ENCODE peak calls at places on chromosomes 12 and 14, in ten cellular contexts. One of them, this sample, is unnamed.

GRCh38 chr14:76953196-76953945 is 75.1 kb downstream of the IRF2BPL start:
- DNase-seq in stimulated activated CD8-positive, alpha-beta memory T cell treated with anti-CD3 and anti-CD28 coated beads, Interleukin-7, amount 100 ng/mL, for 4 hours: peak; percentile 34
- DNase-seq in stimulated activated CD4-positive, alpha-beta T cell treated with anti-CD3 and anti-CD28 coated beads, Interleukin-12 subunit alpha, Interleukin-12 subunit beta, amount 100 ng/mL, for 4 hours: peak; percentile 32
- DNase-seq in globus pallidus: peak; percentile 47
- DNase-seq in dorsolateral prefrontal cortex: no peak
- DNase-seq in CD8-positive, alpha-beta memory T cell: peak; percentile 41
- DNase-seq in stomach: peak; percentile 83
- DNase-seq in effector memory CD8-positive, alpha-beta T cell: peak; percentile 33
- DNase-seq in GM13976: peak; percentile 69
- DNase-seq in HuH-7.5: peak; percentile 44
- DNase-seq in this sample: peak; percentile 75

GRCh38 chr12:75706786-75707605 is 195.6 kb upstream of the KRR1 start:
- DNase-seq in stimulated activated CD8-positive, alpha-beta memory T cell treated with anti-CD3 and anti-CD28 coated beads, Interleukin-7, amount 100 ng/mL, for 4 hours: no peak
- DNase-seq in stimulated activated CD4-positive, alpha-beta T cell treated with anti-CD3 and anti-CD28 coated beads, Interleukin-12 subunit alpha, Interleukin-12 subunit beta, amount 100 ng/mL, for 4 hours: no peak
- DNase-seq in globus pallidus: no peak
- DNase-seq in dorsolateral prefrontal cortex: no peak
- DNase-seq in CD8-positive, alpha-beta memory T cell: no peak
- DNase-seq in stomach: no peak
- DNase-seq in effector memory CD8-positive, alpha-beta T cell: no peak
- DNase-seq in GM13976: no peak
- DNase-seq in HuH-7.5: no peak
- DNase-seq in this sample: peak; percentile 18

GRCh38 chr14:66503532-66503931 is 4.4 kb upstream of the GPHN start:
- DNase-seq in stimulated activated CD8-positive, alpha-beta memory T cell treated with anti-CD3 and anti-CD28 coated beads, Interleukin-7, amount 100 ng/mL, for 4 hours: no peak
- DNase-seq in stimulated activated CD4-positive, alpha-beta T cell treated with anti-CD3 and anti-CD28 coated beads, Interleukin-12 subunit alpha, Interleukin-12 subunit beta, amount 100 ng/mL, for 4 hours: no peak
- DNase-seq in globus pallidus: no peak
- DNase-seq in dorsolateral prefrontal cortex: no peak
- DNase-seq in CD8-positive, alpha-beta memory T cell: no peak
- DNase-seq in stomach: no peak
- DNase-seq in effector memory CD8-positive, alpha-beta T cell: no peak
- DNase-seq in GM13976: no peak
- DNase-seq in HuH-7.5: no peak
- DNase-seq in this sample: no peak

GRCh38 chr12:57090924-57091632 is 2.2 kb downstream of the NAB2 start:
- DNase-seq in stimulated activated CD8-positive, alpha-beta memory T cell treated with anti-CD3 and anti-CD28 coated beads, Interleukin-7, amount 100 ng/mL, for 4 hours: no peak
- DNase-seq in stimulated activated CD4-positive, alpha-beta T cell treated with anti-CD3 and anti-CD28 coated beads, Interleukin-12 subunit alpha, Interleukin-12 subunit beta, amount 100 ng/mL, for 4 hours: no peak
- DNase-seq in globus pallidus: peak; percentile 81
- DNase-seq in dorsolateral prefrontal cortex: peak; percentile 56
- DNase-seq in CD8-positive, alpha-beta memory T cell: no peak
- DNase-seq in stomach: no peak
- DNase-seq in effector memory CD8-positive, alpha-beta T cell: no peak
- DNase-seq in GM13976: no peak
- DNase-seq in HuH-7.5: no peak
- DNase-seq in this sample: peak; percentile 40

GRCh38 chr12:75878382-75878720 is 153.2 kb downstream of the PHLDA1 start:
- DNase-seq in stimulated activated CD8-positive, alpha-beta memory T cell treated with anti-CD3 and anti-CD28 coated beads, Interleukin-7, amount 100 ng/mL, for 4 hours: no peak
- DNase-seq in stimulated activated CD4-positive, alpha-beta T cell treated with anti-CD3 and anti-CD28 coated beads, Interleukin-12 subunit alpha, Interleukin-12 subunit beta, amount 100 ng/mL, for 4 hours: no peak
- DNase-seq in globus pallidus: no peak
- DNase-seq in dorsolateral prefrontal cortex: no peak
- DNase-seq in CD8-positive, alpha-beta memory T cell: no peak
- DNase-seq in stomach: no peak
- DNase-seq in effector memory CD8-positive, alpha-beta T cell: no peak
- DNase-seq in GM13976: no peak
- DNase-seq in HuH-7.5: no peak
- DNase-seq in this sample: no peak

GRCh38 chr14:61034416-61035100 is 53.5 kb downstream of the SLC38A6 start:
- DNase-seq in stimulated activated CD8-positive, alpha-beta memory T cell treated with anti-CD3 and anti-CD28 coated beads, Interleukin-7, amount 100 ng/mL, for 4 hours: no peak
- DNase-seq in stimulated activated CD4-positive, alpha-beta T cell treated with anti-CD3 and anti-CD28 coated beads, Interleukin-12 subunit alpha, Interleukin-12 subunit beta, amount 100 ng/mL, for 4 hours: no peak
- DNase-seq in globus pallidus: no peak
- DNase-seq in dorsolateral prefrontal cortex: peak; percentile 8
- DNase-seq in CD8-positive, alpha-beta memory T cell: no peak
- DNase-seq in stomach: no peak
- DNase-seq in effector memory CD8-positive, alpha-beta T cell: no peak
- DNase-seq in GM13976: no peak
- DNase-seq in HuH-7.5: no peak
- DNase-seq in this sample: no peak

GRCh38 chr14:98959958-98960616 is 311.9 kb downstream of the BCL11B start:
- DNase-seq in stimulated activated CD8-positive, alpha-beta memory T cell treated with anti-CD3 and anti-CD28 coated beads, Interleukin-7, amount 100 ng/mL, for 4 hours: no peak
- DNase-seq in stimulated activated CD4-positive, alpha-beta T cell treated with anti-CD3 and anti-CD28 coated beads, Interleukin-12 subunit alpha, Interleukin-12 subunit beta, amount 100 ng/mL, for 4 hours: no peak
- DNase-seq in globus pallidus: no peak
- DNase-seq in dorsolateral prefrontal cortex: no peak
- DNase-seq in CD8-positive, alpha-beta memory T cell: no peak
- DNase-seq in stomach: no peak
- DNase-seq in effector memory CD8-positive, alpha-beta T cell: no peak
- DNase-seq in GM13976: no peak
- DNase-seq in HuH-7.5: no peak
- DNase-seq in this sample: no peak

GRCh38 chr12:59118356-59118755 is 198.1 kb upstream of the LRIG3 start:
- DNase-seq in stimulated activated CD8-positive, alpha-beta memory T cell treated with anti-CD3 and anti-CD28 coated beads, Interleukin-7, amount 100 ng/mL, for 4 hours: no peak
- DNase-seq in stimulated activated CD4-positive, alpha-beta T cell treated with anti-CD3 and anti-CD28 coated beads, Interleukin-12 subunit alpha, Interleukin-12 subunit beta, amount 100 ng/mL, for 4 hours: no peak
- DNase-seq in globus pallidus: no peak
- DNase-seq in dorsolateral prefrontal cortex: no peak
- DNase-seq in CD8-positive, alpha-beta memory T cell: no peak
- DNase-seq in stomach: no peak
- DNase-seq in effector memory CD8-positive, alpha-beta T cell: no peak
- DNase-seq in GM13976: no peak
- DNase-seq in HuH-7.5: no peak
- DNase-seq in this sample: no peak

GRCh38 chr14:26216797-26217196 is 381.0 kb downstream of the NOVA1 start:
- DNase-seq in stimulated activated CD8-positive, alpha-beta memory T cell treated with anti-CD3 and anti-CD28 coated beads, Interleukin-7, amount 100 ng/mL, for 4 hours: no peak
- DNase-seq in stimulated activated CD4-positive, alpha-beta T cell treated with anti-CD3 and anti-CD28 coated beads, Interleukin-12 subunit alpha, Interleukin-12 subunit beta, amount 100 ng/mL, for 4 hours: no peak
- DNase-seq in globus pallidus: no peak
- DNase-seq in dorsolateral prefrontal cortex: no peak
- DNase-seq in CD8-positive, alpha-beta memory T cell: no peak
- DNase-seq in stomach: no peak
- DNase-seq in effector memory CD8-positive, alpha-beta T cell: no peak
- DNase-seq in GM13976: no peak
- DNase-seq in HuH-7.5: no peak
- DNase-seq in this sample: no peak

GRCh38 chr12:76042147-76042546 is 10.6 kb upstream of the PHLDA1 start:
- DNase-seq in stimulated activated CD8-positive, alpha-beta memory T cell treated with anti-CD3 and anti-CD28 coated beads, Interleukin-7, amount 100 ng/mL, for 4 hours: no peak
- DNase-seq in stimulated activated CD4-positive, alpha-beta T cell treated with anti-CD3 and anti-CD28 coated beads, Interleukin-12 subunit alpha, Interleukin-12 subunit beta, amount 100 ng/mL, for 4 hours: no peak
- DNase-seq in globus pallidus: no peak
- DNase-seq in dorsolateral prefrontal cortex: no peak
- DNase-seq in CD8-positive, alpha-beta memory T cell: no peak
- DNase-seq in stomach: no peak
- DNase-seq in effector memory CD8-positive, alpha-beta T cell: no peak
- DNase-seq in GM13976: no peak
- DNase-seq in HuH-7.5: no peak
- DNase-seq in this sample: no peak

GRCh38 chr14:49593016-49593415 is 5.7 kb upstream of the LRR1 start:
- DNase-seq in stimulated activated CD8-positive, alpha-beta memory T cell treated with anti-CD3 and anti-CD28 coated beads, Interleukin-7, amount 100 ng/mL, for 4 hours: no peak
- DNase-seq in stimulated activated CD4-positive, alpha-beta T cell treated with anti-CD3 and anti-CD28 coated beads, Interleukin-12 subunit alpha, Interleukin-12 subunit beta, amount 100 ng/mL, for 4 hours: no peak
- DNase-seq in globus pallidus: no peak
- DNase-seq in dorsolateral prefrontal cortex: no peak
- DNase-seq in CD8-positive, alpha-beta memory T cell: no peak
- DNase-seq in stomach: no peak
- DNase-seq in effector memory CD8-positive, alpha-beta T cell: no peak
- DNase-seq in GM13976: no peak
- DNase-seq in HuH-7.5: no peak
- DNase-seq in this sample: no peak

GRCh38 chr12:96171905-96172304 is 22.3 kb upstream of the ELK3 start:
- DNase-seq in stimulated activated CD8-positive, alpha-beta memory T cell treated with anti-CD3 and anti-CD28 coated beads, Interleukin-7, amount 100 ng/mL, for 4 hours: no peak
- DNase-seq in stimulated activated CD4-positive, alpha-beta T cell treated with anti-CD3 and anti-CD28 coated beads, Interleukin-12 subunit alpha, Interleukin-12 subunit beta, amount 100 ng/mL, for 4 hours: no peak
- DNase-seq in globus pallidus: no peak
- DNase-seq in dorsolateral prefrontal cortex: peak; percentile 25
- DNase-seq in CD8-positive, alpha-beta memory T cell: no peak
- DNase-seq in stomach: peak; percentile 43
- DNase-seq in effector memory CD8-positive, alpha-beta T cell: no peak
- DNase-seq in GM13976: no peak
- DNase-seq in HuH-7.5: no peak
- DNase-seq in this sample: no peak

GRCh38 chr14:102295301-102295700 is 9.7 kb downstream of the MOK start:
- DNase-seq in stimulated activated CD8-positive, alpha-beta memory T cell treated with anti-CD3 and anti-CD28 coated beads, Interleukin-7, amount 100 ng/mL, for 4 hours: no peak
- DNase-seq in stimulated activated CD4-positive, alpha-beta T cell treated with anti-CD3 and anti-CD28 coated beads, Interleukin-12 subunit alpha, Interleukin-12 subunit beta, amount 100 ng/mL, for 4 hours: no peak
- DNase-seq in globus pallidus: peak; percentile 24
- DNase-seq in dorsolateral prefrontal cortex: no peak
- DNase-seq in CD8-positive, alpha-beta memory T cell: no peak
- DNase-seq in stomach: no peak
- DNase-seq in effector memory CD8-positive, alpha-beta T cell: no peak
- DNase-seq in GM13976: no peak
- DNase-seq in HuH-7.5: no peak
- DNase-seq in this sample: no peak

GRCh38 chr14:74963178-74963704 is 7.8 kb upstream of the PGF start:
- DNase-seq in stimulated activated CD8-positive, alpha-beta memory T cell treated with anti-CD3 and anti-CD28 coated beads, Interleukin-7, amount 100 ng/mL, for 4 hours: no peak
- DNase-seq in stimulated activated CD4-positive, alpha-beta T cell treated with anti-CD3 and anti-CD28 coated beads, Interleukin-12 subunit alpha, Interleukin-12 subunit beta, amount 100 ng/mL, for 4 hours: no peak
- DNase-seq in globus pallidus: no peak
- DNase-seq in dorsolateral prefrontal cortex: no peak
- DNase-seq in CD8-positive, alpha-beta memory T cell: no peak
- DNase-seq in stomach: no peak
- DNase-seq in effector memory CD8-positive, alpha-beta T cell: no peak
- DNase-seq in GM13976: no peak
- DNase-seq in HuH-7.5: no peak
- DNase-seq in this sample: no peak

This sample was measured in AG08395.